ENCODE peak calls at places on chromosomes 11 and 22, in nine cellular contexts. M, N, Y, R, P, Q, C, T and W are unnamed samples.

GRCh38 chr11:46361283-46362145 is 14.3 kb downstream of the DGKZ start:
- DNase-seq in M (peak; percentile 47), N (peak; percentile 56), Y (no peak), R (no peak), P (peak; percentile 47), Q (peak; percentile 88), C (peak; percentile 85), T (no peak), W (no peak)

GRCh38 chr22:31635638-31636306 is 26.2 kb downstream of the PISD start:
- DNase-seq in M (no peak), N (no peak), Y (no peak), R (no peak), P (no peak), Q (peak; percentile 1), C (no peak), T (no peak), W (no peak)

GRCh38 chr11:129935723-129936122 is 40.3 kb upstream of the NFRKB start:
- DNase-seq in M (no peak), N (no peak), Y (no peak), R (no peak), P (no peak), Q (no peak), C (no peak), T (no peak), W (no peak)

GRCh38 chr11:90747057-90747456 is 524.2 kb upstream of the CHORDC1 start:
- DNase-seq in M (no peak), N (no peak), Y (no peak), R (no peak), P (no peak), Q (no peak), C (no peak), T (no peak), W (no peak)

GRCh38 chr11:92866679-92867282 is 102.7 kb upstream of the MTNR1B start:
- DNase-seq in M (no peak), N (no peak), Y (no peak), R (no peak), P (no peak), Q (no peak), C (no peak), T (no peak), W (no peak)

GRCh38 chr11:100639140-100639539 is 47.9 kb upstream of the ARHGAP42 start:
- DNase-seq in M (no peak), N (no peak), Y (no peak), R (no peak), P (no peak), Q (no peak), C (no peak), T (no peak), W (no peak)

GRCh38 chr22:20532256-20532993 is 25.0 kb downstream of the MED15 start:
- DNase-seq in M (no peak), N (no peak), Y (no peak), R (no peak), P (no peak), Q (no peak), C (no peak), T (no peak), W (no peak)

GRCh38 chr11:12693485-12694181 is 19.4 kb downstream of the TEAD1 start:
- DNase-seq in M (no peak), N (peak; percentile 54), Y (peak; percentile 77), R (peak; percentile 91), P (no peak), Q (peak; percentile 48), C (peak; percentile 60), T (no peak), W (no peak)

GRCh38 chr11:119992171-119993051 is 145.5 kb downstream of the TRIM29 start:
- DNase-seq in M (no peak), N (no peak), Y (no peak), R (no peak), P (no peak), Q (no peak), C (no peak), T (no peak), W (no peak)

GRCh38 chr11:27116684-27117083 is 76.1 kb downstream of the BBOX1 start:
- DNase-seq in M (no peak), N (no peak), Y (no peak), R (peak; percentile 71), P (no peak), Q (no peak), C (no peak), T (no peak), W (no peak)

GRCh38 chr11:48007677-48008076 is 27.3 kb downstream of the PTPRJ start:
- DNase-seq in M (no peak), N (no peak), Y (no peak), R (no peak), P (no peak), Q (no peak), C (no peak), T (no peak), W (no peak)

GRCh38 chr11:69157156-69157821 is 1.6 kb downstream of the SMIM38 start:
- DNase-seq in M (no peak), N (no peak), Y (peak; percentile 57), R (no peak), P (peak; percentile 79), Q (peak; percentile 65), C (no peak), T (peak; percentile 17), W (peak; percentile 78)

GRCh38 chr22:29587938-29588699 is 7.2 kb upstream of the NIPSNAP1 start:
- DNase-seq in M (no peak), N (no peak), Y (no peak), R (peak; percentile 63), P (no peak), Q (peak; percentile 18), C (no peak), T (no peak), W (no peak)

GRCh38 chr11:3836903-3837302 is 3.9 kb downstream of the RHOG start:
- DNase-seq in M (peak; percentile 46), N (peak; percentile 50), Y (no peak), R (no peak), P (no peak), Q (peak; percentile 74), C (peak; percentile 30), T (no peak), W (peak; percentile 8)

GRCh38 chr11:2507212-2507901 is 62.5 kb downstream of the KCNQ1 start:
- DNase-seq in M (no peak), N (peak; percentile 4), Y (no peak), R (no peak), P (no peak), Q (no peak), C (no peak), T (no peak), W (no peak)

GRCh38 chr11:104073950-104074349 is 37.5 kb downstream of the DDI1 start:
- DNase-seq in M (no peak), N (no peak), Y (no peak), R (no peak), P (no peak), Q (peak; percentile 45), C (no peak), T (no peak), W (no peak)

GRCh38 chr11:3043315-3043871 is 13.8 kb downstream of the CARS1 start:
- DNase-seq in M (no peak), N (peak; percentile 31), Y (no peak), R (no peak), P (no peak), Q (no peak), C (peak; percentile 91), T (no peak), W (no peak)

GRCh38 chr11:87368151-87368550 is 330.4 kb downstream of the TMEM135 start:
- DNase-seq in M (no peak), N (no peak), Y (no peak), R (no peak), P (no peak), Q (no peak), C (no peak), T (no peak), W (no peak)

GRCh38 chr22:39253427-39254070 is 8.8 kb upstream of the PDGFB start:
- DNase-seq in M (no peak), N (peak; percentile 38), Y (peak; percentile 77), R (peak; percentile 10), P (no peak), Q (peak; percentile 45), C (peak; percentile 87), T (no peak), W (no peak)

GRCh38 chr22:30747493-30747892 is 52.8 kb downstream of the OSBP2 start:
- DNase-seq in M (no peak), N (peak; percentile 68), Y (no peak), R (no peak), P (no peak), Q (no peak), C (no peak), T (no peak), W (no peak)

GRCh38 chr22:19216579-19216978 is 38.0 kb upstream of the SLC25A1 start:
- DNase-seq in M (no peak), N (no peak), Y (no peak), R (no peak), P (no peak), Q (no peak), C (no peak), T (no peak), W (no peak)

GRCh38 chr11:78943841-78944240 is 369.2 kb upstream of the NARS2 start:
- DNase-seq in M (no peak), N (no peak), Y (no peak), R (no peak), P (no peak), Q (no peak), C (no peak), T (no peak), W (no peak)

GRCh38 chr11:92841719-92842118 is 127.7 kb upstream of the MTNR1B start:
- DNase-seq in M (no peak), N (no peak), Y (no peak), R (no peak), P (no peak), Q (no peak), C (no peak), T (no peak), W (no peak)

GRCh38 chr11:57920971-57921370 is 102.7 kb upstream of the OR9Q1 start:
- DNase-seq in M (no peak), N (no peak), Y (no peak), R (no peak), P (no peak), Q (no peak), C (no peak), T (no peak), W (no peak)

GRCh38 chr11:61814242-61814957 is 2.4 kb downstream of the FADS1 start:
- DNase-seq in M (no peak), N (peak; percentile 34), Y (no peak), R (no peak), P (no peak), Q (peak; percentile 75), C (no peak), T (no peak), W (peak; percentile 13)

GRCh38 chr22:20015971-20016733 is 471 bp downstream of the ARVCF start:
- DNase-seq in M (no peak), N (peak; percentile 33), Y (no peak), R (no peak), P (no peak), Q (no peak), C (no peak), T (peak; percentile 31), W (no peak)

GRCh38 chr11:60851327-60852059 is 4.3 kb downstream of the PTGDR2 start:
- DNase-seq in M (no peak), N (no peak), Y (no peak), R (no peak), P (no peak), Q (no peak), C (no peak), T (no peak), W (no peak)

GRCh38 chr11:44973634-44974401 is 23.1 kb upstream of the TP53I11 start:
- DNase-seq in M (no peak), N (no peak), Y (no peak), R (no peak), P (no peak), Q (no peak), C (no peak), T (no peak), W (no peak)